ENCODE peak calls at places on chromosomes 2 and 18, in four cellular contexts. W is breast epithelium, M is heart left ventricle, D is suprapubic skin. N is an unnamed sample. For H3K27me3 and H3K4me1, the result is how much of the 10 kb centered on the place peaks cover.

GRCh38 chr18:2979871-2980606 is 32.9 kb downstream of the LPIN2 start:
- DNase-seq in W (no peak), D (no peak), M (no peak), N (peak)

GRCh38 chr2:120991401-120991800 is 255.7 kb downstream of the GLI2 start:
- DNase-seq in M (no peak), W (no peak), D (no peak), N (no peak)

GRCh38 chr2:18829331-18829902 is 240.0 kb upstream of the NT5C1B start:
- DNase-seq in D (no peak), W (no peak), M (no peak), N (no peak)

GRCh38 chr18:75783816-75784215 is 356.3 kb upstream of the SMIM21 start:
- DNase-seq in W (no peak), M (no peak), D (no peak), N (no peak)

GRCh38 chr2:135149251-135149650 is 97.2 kb downstream of the RAB3GAP1 start:
- DNase-seq in M (no peak), D (no peak), W (no peak), N (no peak)

GRCh38 chr2:66692521-66692920 is 257.6 kb downstream of the MEIS1 start:
- DNase-seq in W (no peak), M (no peak), D (no peak), N (no peak)

GRCh38 chr2:54945401-54946219 is 104.6 kb downstream of the RTN4 start:
- DNase-seq in D (peak), W (peak), M (peak), N (peak)

GRCh38 chr2:75500633-75501032 is 60.1 kb downstream of the EVA1A start:
- DNase-seq in D (no peak), M (no peak), W (no peak), N (no peak)

GRCh38 chr18:32889620-32890593 is 117.1 kb upstream of the KLHL14 start:
- DNase-seq in W (no peak), M (no peak), D (no peak), N (no peak)

GRCh38 chr2:110770696-110771425 is 38.5 kb downstream of the ACOXL start:
- DNase-seq in D (no peak), M (peak), W (no peak), N (peak)

GRCh38 chr2:241777686-241778627 is 1.3 kb downstream of the GAL3ST2 start:
- DNase-seq in D (no peak), W (peak), M (no peak), N (no peak)

GRCh38 chr2:55511508-55512124 is 7.9 kb upstream of the CFAP36 start:
- DNase-seq in W (no peak), D (no peak), M (no peak), N (no peak)

DNA sequence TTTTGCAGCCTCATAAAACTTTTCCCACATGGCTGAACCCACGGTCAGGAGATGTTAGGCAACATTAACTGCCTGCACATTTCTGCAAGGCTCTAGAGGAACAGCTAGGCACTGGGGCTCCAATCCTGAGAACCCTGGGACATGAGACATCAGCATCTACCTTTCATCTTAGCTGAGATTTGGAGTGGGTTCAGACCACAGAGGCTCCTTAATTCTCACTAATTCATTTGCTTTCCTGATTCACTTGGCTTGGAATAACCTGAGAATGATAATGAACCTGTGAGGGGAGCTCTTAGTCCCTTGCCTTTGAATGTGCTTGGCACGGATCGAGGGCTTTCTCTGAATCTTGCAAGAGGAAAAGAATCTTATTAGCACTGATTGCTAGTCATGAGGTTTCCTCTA is 266.2 kb downstream of the FIGN start:
- DNase-seq in D (no peak), M (no peak), W (no peak), N (no peak)
- H3K27me3 ChIP-seq in D (under half), M (under half), W (under half), N (under half)

GRCh38 chr2:72035518-72036172 is 112.0 kb downstream of the CYP26B1 start:
- DNase-seq in M (no peak), D (no peak), W (no peak), N (no peak)
- H3K4me1 ChIP-seq in M (under half), D (under half), W (under half), N (under half)

GRCh38 chr2:1455466-1455865 is 42.2 kb downstream of the TPO start:
- DNase-seq in D (no peak), W (no peak), M (no peak), N (no peak)
- H3K27me3 ChIP-seq in D (under half), W (under half), M (under half), N (under half)

DNA sequence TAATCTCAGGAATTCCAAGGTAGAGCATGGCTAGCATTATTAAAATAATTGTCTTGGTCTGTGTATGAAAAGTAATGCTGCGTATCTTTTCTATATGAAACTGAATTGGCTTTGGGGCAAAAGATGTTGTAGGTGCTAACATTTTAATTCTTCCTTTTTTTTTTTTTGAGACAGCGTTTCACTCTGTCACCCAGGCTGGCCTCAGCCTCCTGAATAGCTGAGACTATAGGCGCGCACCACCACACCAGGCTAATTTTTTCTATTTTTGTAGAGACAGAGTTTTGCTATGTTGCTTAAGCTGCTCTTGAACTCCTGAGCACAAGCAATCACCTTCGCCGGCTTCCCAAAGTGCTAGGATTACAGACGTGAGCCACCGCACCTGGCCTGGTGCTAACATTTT is 172.6 kb upstream of the STON1 start:
- DNase-seq in D (no peak), W (no peak), M (no peak), N (no peak)
- H3K4me1 ChIP-seq in D (under half), W (under half), M (under half), N (under half)

GRCh38 chr18:45335644-45336043 is 279.6 kb upstream of the SLC14A2 start:
- DNase-seq in D (no peak), M (no peak), W (peak), N (no peak)

GRCh38 chr18:45334188-45334587 is 281.1 kb upstream of the SLC14A2 start:
- DNase-seq in D (no peak), W (no peak), M (no peak), N (no peak)

GRCh38 chr18:45337477-45337876 is 277.8 kb upstream of the SLC14A2 start:
- DNase-seq in M (no peak), W (no peak), D (no peak), N (no peak)

GRCh38 chr18:45332911-45333310 is 282.4 kb upstream of the SLC14A2 start:
- DNase-seq in M (no peak), D (no peak), W (no peak), N (no peak)

GRCh38 chr18:45336431-45336830 is 278.8 kb upstream of the SLC14A2 start:
- DNase-seq in W (no peak), M (no peak), D (no peak), N (no peak)
- H3K27me3 ChIP-seq in W (under half), M (under half), D (under half), N (under half)